ENCODE peak calls at places on chromosomes 6 and 20, in nine cellular contexts. One of them, this sample, is unnamed.

GRCh38 chr20:57030611-57031600 is 235.5 kb downstream of the BMP7 start:
- DNase-seq in lower leg skin: no peak
- DNase-seq in Calu3: no peak
- DNase-seq in HCT116: no peak
- DNase-seq in neural crest cell: no peak
- DNase-seq in uterus: no peak
- DNase-seq in endothelial cell: no peak
- DNase-seq in brain microvascular endothelial cell: peak
- DNase-seq in activated CD8-positive, alpha-beta T cell treated with anti-CD3 and anti-CD28 coated beads for 36 hours: no peak
- DNase-seq in this sample: no peak

GRCh38 chr20:58709013-58709702 is 16.6 kb downstream of the NPEPL1 start:
- DNase-seq in lower leg skin: no peak
- DNase-seq in activated CD8-positive, alpha-beta T cell treated with anti-CD3 and anti-CD28 coated beads for 36 hours: no peak
- DNase-seq in uterus: no peak
- DNase-seq in neural crest cell: no peak
- DNase-seq in endothelial cell: no peak
- DNase-seq in brain microvascular endothelial cell: no peak
- DNase-seq in Calu3: no peak
- DNase-seq in HCT116: no peak
- DNase-seq in this sample: peak

GRCh38 chr6:169723200-169723909 is 945 bp downstream of the PHF10 start:
- DNase-seq in uterus: peak
- DNase-seq in brain microvascular endothelial cell: peak
- DNase-seq in Calu3: peak
- DNase-seq in lower leg skin: peak
- DNase-seq in neural crest cell: peak
- DNase-seq in endothelial cell: peak
- DNase-seq in activated CD8-positive, alpha-beta T cell treated with anti-CD3 and anti-CD28 coated beads for 36 hours: peak
- DNase-seq in HCT116: no peak
- DNase-seq in this sample: peak

GRCh38 chr6:138520463-138520862 is 21.2 kb upstream of the NHSL1 start:
- DNase-seq in Calu3: no peak
- DNase-seq in lower leg skin: no peak
- DNase-seq in uterus: no peak
- DNase-seq in neural crest cell: no peak
- DNase-seq in brain microvascular endothelial cell: no peak
- DNase-seq in endothelial cell: no peak
- DNase-seq in activated CD8-positive, alpha-beta T cell treated with anti-CD3 and anti-CD28 coated beads for 36 hours: no peak
- DNase-seq in HCT116: no peak
- DNase-seq in this sample: no peak

GRCh38 chr6:53793318-53793975 is 1.4 kb upstream of the LRRC1 start:
- DNase-seq in brain microvascular endothelial cell: peak
- DNase-seq in Calu3: peak
- DNase-seq in uterus: peak
- DNase-seq in HCT116: peak
- DNase-seq in endothelial cell: peak
- DNase-seq in neural crest cell: peak
- DNase-seq in activated CD8-positive, alpha-beta T cell treated with anti-CD3 and anti-CD28 coated beads for 36 hours: peak
- DNase-seq in lower leg skin: peak
- DNase-seq in this sample: no peak

GRCh38 chr20:50120935-50121693 is 8.2 kb upstream of the UBE2V1 start:
- DNase-seq in endothelial cell: peak
- DNase-seq in Calu3: peak
- DNase-seq in brain microvascular endothelial cell: no peak
- DNase-seq in neural crest cell: no peak
- DNase-seq in lower leg skin: no peak
- DNase-seq in activated CD8-positive, alpha-beta T cell treated with anti-CD3 and anti-CD28 coated beads for 36 hours: peak
- DNase-seq in uterus: no peak
- DNase-seq in HCT116: peak
- DNase-seq in this sample: peak

GRCh38 chr6:150547511-150548222 is 52.0 kb upstream of the PLEKHG1 start:
- DNase-seq in uterus: no peak
- DNase-seq in endothelial cell: no peak
- DNase-seq in HCT116: no peak
- DNase-seq in Calu3: no peak
- DNase-seq in activated CD8-positive, alpha-beta T cell treated with anti-CD3 and anti-CD28 coated beads for 36 hours: no peak
- DNase-seq in lower leg skin: no peak
- DNase-seq in neural crest cell: no peak
- DNase-seq in brain microvascular endothelial cell: no peak
- DNase-seq in this sample: no peak

GRCh38 chr6:137827977-137828815 is 38.9 kb upstream of the TNFAIP3 start:
- DNase-seq in uterus: no peak
- DNase-seq in HCT116: no peak
- DNase-seq in lower leg skin: no peak
- DNase-seq in brain microvascular endothelial cell: no peak
- DNase-seq in activated CD8-positive, alpha-beta T cell treated with anti-CD3 and anti-CD28 coated beads for 36 hours: peak
- DNase-seq in neural crest cell: no peak
- DNase-seq in Calu3: no peak
- DNase-seq in endothelial cell: no peak
- DNase-seq in this sample: no peak

GRCh38 chr6:85576479-85576878 is 17.2 kb downstream of the SNX14 start:
- DNase-seq in endothelial cell: no peak
- DNase-seq in uterus: no peak
- DNase-seq in brain microvascular endothelial cell: no peak
- DNase-seq in neural crest cell: no peak
- DNase-seq in Calu3: no peak
- DNase-seq in lower leg skin: no peak
- DNase-seq in activated CD8-positive, alpha-beta T cell treated with anti-CD3 and anti-CD28 coated beads for 36 hours: no peak
- DNase-seq in HCT116: no peak
- DNase-seq in this sample: no peak

GRCh38 chr6:71107935-71108420 is 151.1 kb upstream of the B3GAT2 start:
- DNase-seq in HCT116: peak
- DNase-seq in brain microvascular endothelial cell: peak
- DNase-seq in lower leg skin: no peak
- DNase-seq in uterus: peak
- DNase-seq in endothelial cell: no peak
- DNase-seq in neural crest cell: no peak
- DNase-seq in Calu3: no peak
- DNase-seq in activated CD8-positive, alpha-beta T cell treated with anti-CD3 and anti-CD28 coated beads for 36 hours: no peak
- DNase-seq in this sample: no peak

GRCh38 chr6:105178110-105178509 is 1.7 kb downstream of the POPDC3 start:
- DNase-seq in uterus: no peak
- DNase-seq in endothelial cell: no peak
- DNase-seq in neural crest cell: no peak
- DNase-seq in brain microvascular endothelial cell: peak
- DNase-seq in Calu3: no peak
- DNase-seq in HCT116: no peak
- DNase-seq in lower leg skin: no peak
- DNase-seq in activated CD8-positive, alpha-beta T cell treated with anti-CD3 and anti-CD28 coated beads for 36 hours: no peak
- DNase-seq in this sample: no peak

GRCh38 chr20:51318058-51318960 is 224.2 kb downstream of the NFATC2 start:
- DNase-seq in neural crest cell: peak
- DNase-seq in brain microvascular endothelial cell: peak
- DNase-seq in uterus: no peak
- DNase-seq in Calu3: peak
- DNase-seq in HCT116: peak
- DNase-seq in endothelial cell: peak
- DNase-seq in lower leg skin: no peak
- DNase-seq in activated CD8-positive, alpha-beta T cell treated with anti-CD3 and anti-CD28 coated beads for 36 hours: peak
- DNase-seq in this sample: peak
- TF ChIP-seq CTCF in neural crest cell: peak
- TF ChIP-seq CTCF in brain microvascular endothelial cell: peak
- TF ChIP-seq CTCF in uterus: peak
- TF ChIP-seq CTCF in Calu3: peak
- TF ChIP-seq CTCF in HCT116: peak
- TF ChIP-seq CTCF in endothelial cell: peak
- TF ChIP-seq CTCF in lower leg skin: no peak
- TF ChIP-seq CTCF in activated CD8-positive, alpha-beta T cell treated with anti-CD3 and anti-CD28 coated beads for 36 hours: peak
- TF ChIP-seq CTCF in this sample: peak

GRCh38 chr20:51329845-51330244 is 212.7 kb downstream of the NFATC2 start:
- DNase-seq in neural crest cell: no peak
- DNase-seq in lower leg skin: no peak
- DNase-seq in Calu3: no peak
- DNase-seq in brain microvascular endothelial cell: no peak
- DNase-seq in endothelial cell: no peak
- DNase-seq in HCT116: no peak
- DNase-seq in uterus: no peak
- DNase-seq in activated CD8-positive, alpha-beta T cell treated with anti-CD3 and anti-CD28 coated beads for 36 hours: no peak
- DNase-seq in this sample: no peak

GRCh38 chr20:51322164-51322707 is 220.3 kb downstream of the NFATC2 start:
- DNase-seq in endothelial cell: no peak
- DNase-seq in brain microvascular endothelial cell: no peak
- DNase-seq in activated CD8-positive, alpha-beta T cell treated with anti-CD3 and anti-CD28 coated beads for 36 hours: no peak
- DNase-seq in Calu3: no peak
- DNase-seq in neural crest cell: no peak
- DNase-seq in uterus: no peak
- DNase-seq in lower leg skin: no peak
- DNase-seq in HCT116: no peak
- DNase-seq in this sample: no peak

GRCh38 chr20:51321343-51322163 is 221.0 kb downstream of the NFATC2 start:
- DNase-seq in neural crest cell: no peak
- DNase-seq in lower leg skin: no peak
- DNase-seq in uterus: no peak
- DNase-seq in brain microvascular endothelial cell: no peak
- DNase-seq in Calu3: no peak
- DNase-seq in HCT116: no peak
- DNase-seq in activated CD8-positive, alpha-beta T cell treated with anti-CD3 and anti-CD28 coated beads for 36 hours: no peak
- DNase-seq in endothelial cell: no peak
- DNase-seq in this sample: no peak

GRCh38 chr20:51327251-51327841 is 215.2 kb downstream of the NFATC2 start:
- DNase-seq in brain microvascular endothelial cell: peak
- DNase-seq in HCT116: no peak
- DNase-seq in neural crest cell: no peak
- DNase-seq in Calu3: no peak
- DNase-seq in uterus: peak
- DNase-seq in endothelial cell: no peak
- DNase-seq in activated CD8-positive, alpha-beta T cell treated with anti-CD3 and anti-CD28 coated beads for 36 hours: no peak
- DNase-seq in lower leg skin: no peak
- DNase-seq in this sample: no peak

DNA sequence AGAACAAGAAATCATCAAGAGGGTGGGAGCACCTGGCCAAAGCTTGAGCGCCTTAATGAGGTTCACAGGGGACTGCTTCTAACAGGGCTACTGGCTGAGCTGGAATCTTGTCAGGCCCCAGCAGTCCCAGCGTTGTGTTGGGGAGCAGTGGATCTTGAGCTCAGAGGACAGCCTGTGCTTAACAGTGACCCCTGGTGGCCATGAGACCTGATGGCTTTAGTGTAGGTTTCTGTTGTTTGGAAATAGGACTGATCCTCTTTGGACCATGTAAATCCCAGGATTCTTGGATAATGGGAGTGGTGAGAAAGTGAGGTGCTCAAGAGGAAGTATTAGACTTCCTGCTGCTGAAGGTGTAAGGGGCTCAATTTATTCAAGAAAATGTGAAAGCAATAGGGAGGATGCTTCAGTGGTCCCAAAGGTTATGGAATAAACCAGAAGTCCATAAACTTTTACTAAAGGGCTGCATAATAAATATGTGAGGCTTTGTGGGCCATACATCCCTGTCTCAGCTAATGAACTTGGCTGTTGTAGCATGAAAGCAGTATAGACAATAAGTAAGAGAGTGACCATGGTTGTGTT is 216.2 kb downstream of the NFATC2 start:
- DNase-seq in uterus: peak
- DNase-seq in endothelial cell: peak
- DNase-seq in HCT116: peak
- DNase-seq in lower leg skin: no peak
- DNase-seq in activated CD8-positive, alpha-beta T cell treated with anti-CD3 and anti-CD28 coated beads for 36 hours: no peak
- DNase-seq in neural crest cell: peak
- DNase-seq in brain microvascular endothelial cell: peak
- DNase-seq in Calu3: peak
- DNase-seq in this sample: peak
- TF ChIP-seq CTCF in uterus: peak
- TF ChIP-seq CTCF in endothelial cell: peak
- TF ChIP-seq CTCF in HCT116: peak
- TF ChIP-seq CTCF in lower leg skin: no peak
- TF ChIP-seq CTCF in activated CD8-positive, alpha-beta T cell treated with anti-CD3 and anti-CD28 coated beads for 36 hours: peak
- TF ChIP-seq CTCF in neural crest cell: peak
- TF ChIP-seq CTCF in brain microvascular endothelial cell: peak
- TF ChIP-seq CTCF in Calu3: peak
- TF ChIP-seq CTCF in this sample: peak

GRCh38 chr6:128569737-128570438 is 49.5 kb upstream of the PTPRK start:
- DNase-seq in uterus: no peak
- DNase-seq in lower leg skin: no peak
- DNase-seq in Calu3: peak
- DNase-seq in brain microvascular endothelial cell: peak
- DNase-seq in neural crest cell: no peak
- DNase-seq in HCT116: peak
- DNase-seq in activated CD8-positive, alpha-beta T cell treated with anti-CD3 and anti-CD28 coated beads for 36 hours: no peak
- DNase-seq in endothelial cell: no peak
- DNase-seq in this sample: no peak

GRCh38 chr6:128572286-128572685 is 51.9 kb upstream of the PTPRK start:
- DNase-seq in lower leg skin: no peak
- DNase-seq in Calu3: no peak
- DNase-seq in uterus: no peak
- DNase-seq in endothelial cell: no peak
- DNase-seq in brain microvascular endothelial cell: no peak
- DNase-seq in activated CD8-positive, alpha-beta T cell treated with anti-CD3 and anti-CD28 coated beads for 36 hours: no peak
- DNase-seq in HCT116: no peak
- DNase-seq in neural crest cell: no peak
- DNase-seq in this sample: no peak

GRCh38 chr6:128567029-128567428 is 46.6 kb upstream of the PTPRK start:
- DNase-seq in HCT116: no peak
- DNase-seq in brain microvascular endothelial cell: no peak
- DNase-seq in activated CD8-positive, alpha-beta T cell treated with anti-CD3 and anti-CD28 coated beads for 36 hours: no peak
- DNase-seq in neural crest cell: no peak
- DNase-seq in uterus: no peak
- DNase-seq in lower leg skin: no peak
- DNase-seq in Calu3: no peak
- DNase-seq in endothelial cell: no peak
- DNase-seq in this sample: no peak

GRCh38 chr6:128573036-128573435 is 52.6 kb upstream of the PTPRK start:
- DNase-seq in brain microvascular endothelial cell: no peak
- DNase-seq in neural crest cell: no peak
- DNase-seq in Calu3: no peak
- DNase-seq in activated CD8-positive, alpha-beta T cell treated with anti-CD3 and anti-CD28 coated beads for 36 hours: no peak
- DNase-seq in uterus: no peak
- DNase-seq in lower leg skin: no peak
- DNase-seq in HCT116: no peak
- DNase-seq in endothelial cell: no peak
- DNase-seq in this sample: no peak

DNA sequence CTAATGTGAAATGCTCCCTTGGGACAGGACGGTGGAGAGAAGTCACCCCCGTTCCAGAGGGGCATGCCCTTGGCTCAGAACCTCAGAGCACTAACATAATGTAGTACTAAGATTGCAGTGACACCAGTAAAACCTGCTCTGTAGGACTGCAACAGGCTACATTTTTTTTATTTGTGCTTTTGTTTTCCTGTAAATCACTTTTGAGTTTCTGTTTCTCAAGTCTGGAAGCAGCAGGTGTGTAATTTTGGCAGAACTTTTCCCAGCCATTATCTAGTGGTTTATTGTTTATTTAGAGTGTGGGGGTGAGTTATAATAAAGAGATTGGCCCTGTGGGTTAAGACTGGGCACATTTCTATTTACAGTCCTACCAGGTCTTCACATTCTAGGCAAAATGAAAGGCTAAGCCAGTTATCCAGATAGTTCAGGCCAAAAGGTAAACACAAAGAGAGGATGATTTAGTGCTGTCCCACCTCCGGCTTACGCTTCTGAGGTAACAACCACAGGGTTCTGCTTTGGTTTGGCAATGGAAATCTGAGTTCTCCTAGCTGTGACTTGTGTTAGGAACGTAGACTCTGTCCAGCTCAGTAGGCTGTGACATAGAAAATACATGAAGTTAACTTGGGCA is 50.2 kb upstream of the PTPRK start:
- DNase-seq in Calu3: peak
- DNase-seq in brain microvascular endothelial cell: no peak
- DNase-seq in uterus: no peak
- DNase-seq in endothelial cell: no peak
- DNase-seq in neural crest cell: no peak
- DNase-seq in HCT116: no peak
- DNase-seq in activated CD8-positive, alpha-beta T cell treated with anti-CD3 and anti-CD28 coated beads for 36 hours: no peak
- DNase-seq in lower leg skin: no peak
- DNase-seq in this sample: no peak
- TF ChIP-seq CTCF in Calu3: no peak
- TF ChIP-seq CTCF in brain microvascular endothelial cell: no peak
- TF ChIP-seq CTCF in uterus: no peak
- TF ChIP-seq CTCF in endothelial cell: no peak
- TF ChIP-seq CTCF in neural crest cell: no peak
- TF ChIP-seq CTCF in HCT116: no peak
- TF ChIP-seq CTCF in activated CD8-positive, alpha-beta T cell treated with anti-CD3 and anti-CD28 coated beads for 36 hours: no peak
- TF ChIP-seq CTCF in lower leg skin: no peak
- TF ChIP-seq CTCF in this sample: no peak

GRCh38 chr20:1509237-1509636 is 18.0 kb upstream of the SIRPB2 start:
- DNase-seq in uterus: no peak
- DNase-seq in neural crest cell: no peak
- DNase-seq in lower leg skin: no peak
- DNase-seq in Calu3: peak
- DNase-seq in HCT116: peak
- DNase-seq in activated CD8-positive, alpha-beta T cell treated with anti-CD3 and anti-CD28 coated beads for 36 hours: peak
- DNase-seq in brain microvascular endothelial cell: peak
- DNase-seq in endothelial cell: peak
- DNase-seq in this sample: no peak
- TF ChIP-seq CTCF in uterus: no peak
- TF ChIP-seq CTCF in neural crest cell: peak
- TF ChIP-seq CTCF in lower leg skin: no peak
- TF ChIP-seq CTCF in Calu3: peak
- TF ChIP-seq CTCF in HCT116: peak
- TF ChIP-seq CTCF in activated CD8-positive, alpha-beta T cell treated with anti-CD3 and anti-CD28 coated beads for 36 hours: peak
- TF ChIP-seq CTCF in brain microvascular endothelial cell: peak
- TF ChIP-seq CTCF in endothelial cell: peak
- TF ChIP-seq CTCF in this sample: peak

This sample was measured in natural killer cell.